ENCODE peak calls at places on chromosomes 11 and 22, in four cellular contexts. O is A549, U is GM12878, D is HepG2. Q is an unnamed sample.

GRCh38 chr11:122754553-122755322 is 83.6 kb upstream of the CRTAM start:
- DNase-seq in O (no peak), U (no peak), D (peak; percentile 24), Q (no peak)

GRCh38 chr22:26172389-26172990 is 3.2 kb downstream of the SEZ6L start:
- DNase-seq in O (peak; percentile 22), U (no peak), D (peak; percentile 53), Q (peak; percentile 61)

GRCh38 chr11:119085523-119085878 is 820 bp downstream of the HMBS start:
- DNase-seq in O (no peak), U (no peak), D (no peak), Q (peak; percentile 41)

GRCh38 chr11:1412377-1413095 is 22.8 kb downstream of the BRSK2 start:
- DNase-seq in O (no peak), U (no peak), D (no peak), Q (no peak)

GRCh38 chr11:62013266-62014157 is 46.1 kb upstream of the FTH1 start:
- DNase-seq in O (no peak), U (no peak), D (no peak), Q (no peak)

GRCh38 chr11:16185042-16185441 is 171.3 kb downstream of the SOX6 start:
- DNase-seq in O (no peak), U (no peak), D (no peak), Q (no peak)

GRCh38 chr11:106608677-106609076 is 409.6 kb downstream of the GUCY1A2 start:
- DNase-seq in O (no peak), U (no peak), D (no peak), Q (no peak)

GRCh38 chr11:113778111-113778910 is 1.3 kb upstream of the CLDN25 start:
- DNase-seq in O (no peak), U (no peak), D (peak; percentile 40), Q (peak; percentile 58)

GRCh38 chr22:27260087-27260730 is 541.3 kb downstream of the MN1 start:
- DNase-seq in O (no peak), U (no peak), D (no peak), Q (peak; percentile 45)

GRCh38 chr22:19776433-19777031 is 16.0 kb downstream of the TBX1 start:
- DNase-seq in O (no peak), U (no peak), D (no peak), Q (no peak)

GRCh38 chr11:112537846-112538330 is 277.2 kb upstream of the PLET1 start:
- DNase-seq in O (no peak), U (no peak), D (no peak), Q (no peak)

GRCh38 chr22:40533712-40534378 is 102.7 kb downstream of the MRTFA start:
- DNase-seq in O (peak; percentile 47), U (peak; percentile 74), D (no peak), Q (no peak)

GRCh38 chr11:10109836-10110235 is 184.2 kb downstream of the SBF2 start:
- DNase-seq in O (no peak), U (no peak), D (no peak), Q (no peak)

GRCh38 chr11:84865791-84866535 is 761.2 kb downstream of the DLG2 start:
- DNase-seq in O (no peak), U (no peak), D (no peak), Q (no peak)

GRCh38 chr22:47434336-47435203 is 672.1 kb downstream of the TBC1D22A start:
- DNase-seq in O (no peak), U (no peak), D (no peak), Q (no peak)

GRCh38 chr22:35470903-35471321 is 69.7 kb upstream of the RASD2 start:
- DNase-seq in O (no peak), U (no peak), D (peak; percentile 83), Q (no peak)

GRCh38 chr11:134252539-134253188 is 488 bp downstream of the THYN1 start:
- DNase-seq in O (peak; percentile 4), U (no peak), D (no peak), Q (peak; percentile 60)

GRCh38 chr11:73198677-73199076 is 19.4 kb upstream of the P2RY2 start:
- DNase-seq in O (peak; percentile 46), U (no peak), D (peak; percentile 62), Q (no peak)

GRCh38 chr11:210122-210802 is 2.8 kb downstream of the RIC8A start:
- DNase-seq in O (peak; percentile 29), U (no peak), D (no peak), Q (no peak)

GRCh38 chr11:14408612-14409011 is 49.6 kb upstream of the RRAS2 start:
- DNase-seq in O (no peak), U (no peak), D (no peak), Q (no peak)

GRCh38 chr11:123063396-123064267 is 1.7 kb upstream of the HSPA8 start:
- DNase-seq in O (no peak), U (no peak), D (peak; percentile 64), Q (no peak)

GRCh38 chr22:22019659-22020424 is 37.3 kb upstream of the TOP3B start:
- DNase-seq in O (no peak), U (no peak), D (no peak), Q (no peak)

GRCh38 chr11:83464181-83464580 is 178.0 kb upstream of the CCDC90B start:
- DNase-seq in O (no peak), U (no peak), D (no peak), Q (no peak)

GRCh38 chr11:46513934-46514342 is 79.9 kb downstream of the AMBRA1 start:
- DNase-seq in O (no peak), U (no peak), D (no peak), Q (peak; percentile 75)

GRCh38 chr11:2127357-2127971 is 11.7 kb downstream of the IGF2 start:
- DNase-seq in O (no peak), U (no peak), D (no peak), Q (no peak)

GRCh38 chr11:132941761-132942160 is 590.5 kb downstream of the OPCML start:
- DNase-seq in O (no peak), U (no peak), D (no peak), Q (no peak)

GRCh38 chr11:72228844-72229231 is 4.3 kb downstream of the INPPL1 start:
- DNase-seq in O (no peak), U (no peak), D (no peak), Q (no peak)

GRCh38 chr22:29043906-29044575 is 17.6 kb downstream of the C22orf31 start:
- DNase-seq in O (no peak), U (no peak), D (no peak), Q (no peak)

GRCh38 chr22:29041408-29041807 is 20.2 kb downstream of the C22orf31 start:
- DNase-seq in O (no peak), U (no peak), D (no peak), Q (no peak)

GRCh38 chr22:29037340-29037932 is 24.2 kb downstream of the C22orf31 start:
- DNase-seq in O (no peak), U (no peak), D (peak; percentile 56), Q (no peak)

GRCh38 chr22:29039148-29039547 is 22.5 kb downstream of the C22orf31 start:
- DNase-seq in O (no peak), U (no peak), D (no peak), Q (no peak)

GRCh38 chr22:29040385-29041275 is 21.0 kb downstream of the C22orf31 start:
- DNase-seq in O (no peak), U (peak; percentile 36), D (peak; percentile 65), Q (peak; percentile 73)
- TF ChIP-seq PBX3 in O (no peak), U (no peak), D (no peak), Q (no peak)

DNA sequence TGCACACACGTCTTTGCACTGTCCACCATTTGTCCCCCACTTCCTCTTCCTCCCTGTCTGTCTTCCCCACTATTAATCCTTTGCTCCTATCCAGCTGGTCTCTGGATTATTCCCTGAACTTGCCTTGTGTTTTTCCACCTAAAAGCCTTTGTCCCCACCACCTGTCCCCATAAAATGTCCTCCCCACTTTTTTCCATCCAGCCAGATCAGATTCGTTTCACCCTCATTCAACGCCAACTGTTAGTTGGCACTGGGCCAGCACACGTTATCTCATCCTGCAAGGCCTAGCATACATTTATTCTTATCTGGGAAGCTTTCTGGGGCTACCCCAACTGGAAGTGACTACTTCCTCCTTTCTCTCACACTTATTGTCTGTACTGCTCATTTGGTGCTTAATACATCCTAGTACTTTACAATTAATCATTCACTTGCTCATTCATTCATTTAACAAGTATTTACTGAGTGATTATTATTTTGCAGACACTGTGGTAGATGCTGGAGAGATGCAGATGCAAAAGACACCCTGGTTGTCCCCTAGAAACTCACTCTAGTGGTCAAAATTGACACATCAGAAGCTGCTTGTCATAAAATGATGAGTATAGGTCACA is 96.2 kb downstream of the RASSF10 start:
- DNase-seq in O (no peak), U (no peak), D (no peak), Q (peak; percentile 41)
- TF ChIP-seq PBX3 in O (no peak), U (no peak), D (no peak), Q (no peak)

GRCh38 chr11:88604255-88604654 is 266.7 kb upstream of the CTSC start:
- DNase-seq in O (no peak), U (no peak), D (no peak), Q (no peak)

DNA sequence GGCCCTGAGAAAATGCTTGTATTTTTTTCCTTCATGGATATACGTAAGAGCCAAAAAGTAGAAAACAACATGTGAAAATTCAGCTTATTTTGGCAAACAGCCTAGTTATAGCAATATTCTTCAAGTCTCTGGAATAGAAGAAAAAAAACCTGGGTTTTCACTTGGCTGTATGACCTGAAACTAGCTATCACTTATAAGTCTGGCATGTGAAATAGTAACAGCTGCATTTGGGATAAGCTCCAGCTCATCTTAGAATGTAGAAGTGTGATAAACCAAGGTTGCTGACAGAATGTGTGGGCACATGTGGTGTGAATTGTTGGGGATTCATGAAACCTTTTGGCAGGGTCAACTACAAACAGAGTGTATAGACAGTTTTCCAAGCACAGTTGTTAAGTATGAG is 266.0 kb upstream of the CTSC start:
- DNase-seq in O (no peak), U (no peak), D (no peak), Q (no peak)
- TF ChIP-seq PBX3 in O (no peak), U (no peak), D (no peak), Q (no peak)

GRCh38 chr11:35970445-35970844 is 26.6 kb downstream of the LDLRAD3 start:
- DNase-seq in O (no peak), U (no peak), D (no peak), Q (no peak)

GRCh38 chr11:35967042-35967441 is 23.2 kb downstream of the LDLRAD3 start:
- DNase-seq in O (no peak), U (no peak), D (no peak), Q (no peak)

GRCh38 chr11:35971841-35972422 is 28.1 kb downstream of the LDLRAD3 start:
- DNase-seq in O (no peak), U (peak; percentile 25), D (no peak), Q (no peak)

GRCh38 chr11:35968386-35969088 is 24.7 kb downstream of the LDLRAD3 start:
- DNase-seq in O (no peak), U (no peak), D (no peak), Q (no peak)

DNA sequence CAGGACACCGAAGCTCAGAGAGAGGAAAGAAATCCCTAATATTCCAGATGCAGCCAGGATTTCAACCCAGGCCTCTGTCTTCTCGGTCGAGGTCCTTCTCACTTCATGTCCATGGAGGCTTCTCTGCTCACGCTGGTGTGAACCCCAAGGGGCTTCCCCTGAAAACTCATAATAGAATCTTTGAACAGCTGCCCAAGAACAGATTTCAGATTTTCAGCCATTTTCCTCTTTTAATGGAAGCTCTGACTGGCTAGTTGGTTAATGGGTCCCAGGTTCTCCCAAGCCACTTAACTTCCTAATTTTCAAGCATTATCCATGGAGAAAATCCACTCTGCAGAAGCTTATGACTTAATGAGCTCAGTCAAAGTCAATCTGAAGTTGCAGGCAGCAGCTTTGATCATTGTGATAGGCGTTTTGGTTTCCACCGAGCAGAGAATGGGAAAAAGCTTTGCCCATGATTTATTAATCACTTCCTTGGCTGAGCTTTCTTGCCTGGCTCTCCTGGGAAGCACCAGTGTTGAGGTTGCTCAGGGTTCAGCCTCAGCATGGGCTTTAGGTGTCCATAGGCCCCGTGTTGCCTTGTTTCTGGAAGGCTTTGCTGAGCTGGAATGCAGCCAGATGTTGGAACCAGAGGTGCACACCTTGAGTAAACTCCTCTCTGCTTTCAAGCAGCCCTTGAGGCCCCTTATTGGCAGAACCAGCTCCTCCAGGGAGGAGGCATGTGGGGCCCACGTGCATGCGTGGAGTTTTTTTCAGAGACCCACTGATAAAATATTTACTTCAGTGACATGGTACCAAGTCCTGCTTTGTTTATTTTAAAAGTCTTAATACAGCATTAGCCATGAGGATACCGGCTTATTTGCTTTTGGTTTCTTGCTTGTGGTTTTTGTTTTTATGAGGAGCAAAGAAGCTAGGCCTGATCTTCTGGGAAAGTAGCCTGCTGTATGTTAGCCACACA is 25.5 kb downstream of the LDLRAD3 start:
- DNase-seq in O (no peak), U (no peak), D (no peak), Q (no peak)
- TF ChIP-seq PBX3 in O (no peak), U (no peak), D (no peak), Q (no peak)

Q was measured in SK-N-SH.